ENCODE peak calls at places on chromosomes 16 and 17, in ten cellular contexts. I, X, T, G, P, W, B, N, V and U are unnamed samples.

GRCh38 chr17:70181376-70181775 is 12.0 kb downstream of the KCNJ2 start:
- DNase-seq in B (no peak), G (no peak), W (no peak), I (no peak), P (no peak), N (no peak), T (no peak), V (peak; percentile 25), X (no peak), U (no peak)

GRCh38 chr16:80014241-80014939 is 413.9 kb upstream of the MAF start:
- DNase-seq in G (no peak), P (peak; percentile 63), I (no peak), V (peak; percentile 28), W (no peak), N (no peak), X (no peak), B (no peak), T (no peak), U (no peak)

GRCh38 chr17:20095366-20096080 is 86.4 kb downstream of the SPECC1 start:
- DNase-seq in P (peak; percentile 69), V (peak; percentile 43), X (peak; percentile 53), I (no peak), N (peak; percentile 58), G (no peak), B (peak; percentile 13), T (peak; percentile 78), W (no peak), U (peak; percentile 62)

GRCh38 chr16:80656731-80657150 is 115.9 kb downstream of the DYNLRB2 start:
- DNase-seq in X (no peak), P (no peak), G (no peak), W (no peak), V (no peak), I (no peak), T (no peak), N (no peak), B (no peak), U (no peak)

GRCh38 chr16:72481419-72481818 is 309.5 kb upstream of the PMFBP1 start:
- DNase-seq in I (no peak), X (peak; percentile 58), N (no peak), V (no peak), G (no peak), B (no peak), T (no peak), P (no peak), W (no peak), U (no peak)

GRCh38 chr17:40596261-40596919 is 31.1 kb upstream of the CCR7 start:
- DNase-seq in V (no peak), W (no peak), X (no peak), T (no peak), G (peak; percentile 72), P (peak; percentile 69), N (no peak), I (peak; percentile 34), B (peak; percentile 10), U (no peak)

GRCh38 chr16:76108460-76108859 is 168.7 kb upstream of the CNTNAP4 start:
- DNase-seq in I (no peak), G (no peak), B (no peak), X (no peak), N (no peak), T (no peak), P (no peak), W (no peak), V (no peak), U (no peak)

GRCh38 chr17:38628441-38628840 is 22.7 kb upstream of the SRCIN1 start:
- DNase-seq in P (peak; percentile 74), G (peak; percentile 22), V (no peak), B (peak; percentile 6), X (peak; percentile 14), N (no peak), T (no peak), W (no peak), I (no peak), U (no peak)

GRCh38 chr16:48901712-48902374 is 291.9 kb upstream of the N4BP1 start:
- DNase-seq in N (no peak), T (no peak), P (no peak), V (no peak), B (no peak), I (no peak), G (peak; percentile 27), X (no peak), W (no peak), U (no peak)

GRCh38 chr17:73644145-73645049 is at the start of gene SDK2:
- DNase-seq in I (peak; percentile 20), G (no peak), B (no peak), V (peak; percentile 34), N (no peak), P (peak; percentile 19), T (no peak), W (no peak), X (no peak), U (no peak)

GRCh38 chr17:15380447-15380846 is 39.0 kb upstream of the TEKT3 start:
- DNase-seq in I (no peak), G (no peak), P (no peak), V (no peak), B (no peak), N (no peak), W (no peak), T (no peak), X (no peak), U (no peak)

GRCh38 chr16:56211471-56211944 is 20.2 kb downstream of the GNAO1 start:
- DNase-seq in W (peak; percentile 86), N (no peak), B (no peak), P (no peak), T (peak; percentile 94), I (no peak), G (no peak), V (no peak), X (no peak), U (no peak)

GRCh38 chr17:9842057-9842758 is 16.5 kb downstream of the GLP2R start:
- DNase-seq in X (peak; percentile 86), W (peak; percentile 6), B (peak; percentile 77), P (no peak), N (peak; percentile 78), I (no peak), T (peak; percentile 95), G (no peak), V (no peak), U (peak; percentile 25)

GRCh38 chr16:81702506-81702905 is 76.6 kb upstream of the PLCG2 start:
- DNase-seq in P (no peak), X (no peak), G (no peak), T (no peak), W (no peak), V (no peak), I (no peak), N (no peak), B (no peak), U (no peak)

GRCh38 chr17:82858376-82859126 is 18.7 kb upstream of the ZNF750 start:
- DNase-seq in W (no peak), G (no peak), X (no peak), I (peak; percentile 52), P (peak; percentile 62), N (no peak), T (no peak), V (peak; percentile 97), B (no peak), U (no peak)

GRCh38 chr16:81204794-81205680 is 33.5 kb upstream of the BCO1 start:
- DNase-seq in B (peak; percentile 64), X (peak; percentile 80), T (peak; percentile 76), W (no peak), G (peak; percentile 46), I (peak; percentile 43), N (no peak), V (peak; percentile 51), P (peak; percentile 55), U (no peak)

DNA sequence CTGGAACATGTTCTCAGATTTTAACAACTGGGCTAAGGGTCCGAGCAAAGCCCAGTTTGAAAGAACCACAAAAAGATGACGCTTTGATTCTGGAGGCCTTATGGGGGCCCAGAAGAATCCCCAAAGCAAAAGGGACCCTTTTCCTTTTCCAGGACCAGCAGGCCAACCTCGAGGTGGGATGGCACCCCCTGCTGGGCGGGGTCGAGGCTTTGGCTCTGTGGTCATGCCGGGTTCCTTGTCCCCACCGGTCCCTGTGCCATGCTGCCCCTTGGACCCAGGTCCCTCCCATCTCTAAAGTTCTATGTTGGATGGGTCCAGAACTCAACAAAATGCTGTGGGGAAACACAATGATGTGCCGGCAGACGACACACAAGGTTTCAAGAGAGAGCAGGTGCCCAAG is 30.9 kb downstream of the TMEM204 start:
- DNase-seq in I (peak; percentile 21), N (no peak), X (no peak), P (no peak), B (no peak), T (no peak), G (no peak), W (no peak), V (no peak), U (no peak)
- TF ChIP-seq CTCF in I (no peak), N (no peak), X (peak; percentile 24), P (no peak), B (peak; percentile 15), T (no peak), G (peak; percentile 56), W (peak; percentile 29), V (no peak), U (no peak)

GRCh38 chr17:36182176-36183000 is 6.0 kb upstream of the TBC1D3B start:
- DNase-seq in X (peak; percentile 45), T (no peak), V (peak; percentile 18), G (no peak), W (no peak), P (no peak), B (no peak), N (peak; percentile 13), I (no peak), U (no peak)
- H3K4me3 ChIP-seq in X (peak overlapping the region; percentile 39), T (peak overlapping the region; percentile 59), V (peak overlapping the region; percentile 46), G (no peak overlapping the region), W (peak overlapping the region; percentile 62), P (peak overlapping the region; percentile 47), B (peak overlapping the region; percentile 27), N (peak overlapping the region; percentile 54), I (no peak overlapping the region), U (peak overlapping the region; percentile 32)

GRCh38 chr16:50838885-50839284 is 97.0 kb downstream of the CYLD start:
- DNase-seq in P (no peak), G (no peak), X (no peak), I (no peak), W (no peak), B (no peak), V (no peak), T (no peak), N (no peak), U (no peak)
- TF ChIP-seq CTCF in P (no peak), G (no peak), X (no peak), I (no peak), W (no peak), B (no peak), V (no peak), T (no peak), N (no peak), U (no peak)

GRCh38 chr17:78132767-78133178 is 2.2 kb downstream of the TMC8 start:
- DNase-seq in T (no peak), W (no peak), X (no peak), G (no peak), V (no peak), P (no peak), I (no peak), N (no peak), B (no peak), U (no peak)
- H3K4me3 ChIP-seq in T (no peak overlapping the region), W (no peak overlapping the region), X (no peak overlapping the region), G (peak overlapping the region; percentile 81), V (no peak overlapping the region), P (no peak overlapping the region), I (peak overlapping the region; percentile 95), N (no peak overlapping the region), B (no peak overlapping the region), U (no peak overlapping the region)